ENCODE peak calls at places on chromosomes 1 and 21, in four cellular contexts. One of them, this sample, is unnamed.

GRCh38 chr21:42212261-42212660 is 6.7 kb upstream of the ABCG1 start:
- DNase-seq in OCI-LY7: no peak
- DNase-seq in ovary: no peak
- DNase-seq in colonic mucosa: no peak
- DNase-seq in this sample: no peak

GRCh38 chr1:8727809-8728213 is 89.6 kb downstream of the RERE start:
- DNase-seq in OCI-LY7: no peak
- DNase-seq in colonic mucosa: no peak
- DNase-seq in ovary: no peak
- DNase-seq in this sample: no peak

GRCh38 chr1:15915991-15916390 is 59.9 kb downstream of the ZBTB17 start:
- DNase-seq in OCI-LY7: no peak
- DNase-seq in ovary: no peak
- DNase-seq in colonic mucosa: no peak
- DNase-seq in this sample: no peak

GRCh38 chr1:221397606-221398005 is 344.3 kb downstream of the DUSP10 start:
- DNase-seq in colonic mucosa: no peak
- DNase-seq in ovary: no peak
- DNase-seq in OCI-LY7: no peak
- DNase-seq in this sample: no peak

GRCh38 chr1:168483531-168483930 is 60.3 kb downstream of the XCL2 start:
- DNase-seq in colonic mucosa: no peak
- DNase-seq in OCI-LY7: no peak
- DNase-seq in ovary: no peak
- DNase-seq in this sample: no peak

GRCh38 chr1:25543425-25544242 is at the start of gene LDLRAP1:
- DNase-seq in ovary: peak
- DNase-seq in OCI-LY7: peak
- DNase-seq in colonic mucosa: peak
- DNase-seq in this sample: peak

GRCh38 chr1:76868916-76869315 is 1.6 kb downstream of the ST6GALNAC5 start:
- DNase-seq in OCI-LY7: no peak
- DNase-seq in colonic mucosa: no peak
- DNase-seq in ovary: peak
- DNase-seq in this sample: peak

GRCh38 chr1:148362141-148362929 is 120.8 kb downstream of the PPIAL4G start:
- DNase-seq in OCI-LY7: no peak
- DNase-seq in ovary: no peak
- DNase-seq in colonic mucosa: peak
- DNase-seq in this sample: no peak

GRCh38 chr1:84582802-84583587 is 8.8 kb upstream of the CTBS start:
- DNase-seq in OCI-LY7: peak
- DNase-seq in colonic mucosa: no peak
- DNase-seq in ovary: no peak
- DNase-seq in this sample: no peak

GRCh38 chr1:25168193-25169071 is 63.9 kb downstream of the SYF2 start:
- DNase-seq in colonic mucosa: peak
- DNase-seq in ovary: no peak
- DNase-seq in OCI-LY7: no peak
- DNase-seq in this sample: no peak

GRCh38 chr21:37547615-37547975 is 181.0 kb downstream of the DYRK1A start:
- DNase-seq in OCI-LY7: no peak
- DNase-seq in colonic mucosa: no peak
- DNase-seq in ovary: no peak
- DNase-seq in this sample: no peak

GRCh38 chr1:31101147-31101502 is 35.6 kb upstream of the PUM1 start:
- DNase-seq in ovary: peak
- DNase-seq in colonic mucosa: peak
- DNase-seq in OCI-LY7: no peak
- DNase-seq in this sample: no peak

GRCh38 chr1:230301820-230302219 is 124.3 kb downstream of the PGBD5 start:
- DNase-seq in OCI-LY7: no peak
- DNase-seq in ovary: no peak
- DNase-seq in colonic mucosa: no peak
- DNase-seq in this sample: no peak

GRCh38 chr1:220123889-220124288 is 30.0 kb downstream of the IARS2 start:
- DNase-seq in OCI-LY7: peak
- DNase-seq in ovary: no peak
- DNase-seq in colonic mucosa: no peak
- DNase-seq in this sample: peak

GRCh38 chr21:26374817-26375216 is 198.3 kb downstream of the CYYR1 start:
- DNase-seq in OCI-LY7: no peak
- DNase-seq in ovary: no peak
- DNase-seq in colonic mucosa: no peak
- DNase-seq in this sample: no peak

GRCh38 chr1:48405400-48405799 is 66.6 kb downstream of the SPATA6 start:
- DNase-seq in colonic mucosa: no peak
- DNase-seq in OCI-LY7: no peak
- DNase-seq in ovary: no peak
- DNase-seq in this sample: no peak

GRCh38 chr1:7568053-7568452 is 203.0 kb upstream of the VAMP3 start:
- DNase-seq in colonic mucosa: no peak
- DNase-seq in OCI-LY7: no peak
- DNase-seq in ovary: no peak
- DNase-seq in this sample: no peak

GRCh38 chr1:33641099-33641830 is 168.8 kb downstream of the ZSCAN20 start:
- DNase-seq in OCI-LY7: peak
- DNase-seq in colonic mucosa: no peak
- DNase-seq in ovary: no peak
- DNase-seq in this sample: no peak
- TF ChIP-seq CTCF in OCI-LY7: peak
- TF ChIP-seq CTCF in colonic mucosa: peak
- TF ChIP-seq CTCF in ovary: no peak
- TF ChIP-seq CTCF in this sample: peak

GRCh38 chr1:203792491-203792890 is 2.9 kb upstream of the ZBED6 start:
- DNase-seq in OCI-LY7: no peak
- DNase-seq in colonic mucosa: no peak
- DNase-seq in ovary: no peak
- DNase-seq in this sample: no peak
- TF ChIP-seq CTCF in OCI-LY7: no peak
- TF ChIP-seq CTCF in colonic mucosa: no peak
- TF ChIP-seq CTCF in ovary: no peak
- TF ChIP-seq CTCF in this sample: no peak

DNA sequence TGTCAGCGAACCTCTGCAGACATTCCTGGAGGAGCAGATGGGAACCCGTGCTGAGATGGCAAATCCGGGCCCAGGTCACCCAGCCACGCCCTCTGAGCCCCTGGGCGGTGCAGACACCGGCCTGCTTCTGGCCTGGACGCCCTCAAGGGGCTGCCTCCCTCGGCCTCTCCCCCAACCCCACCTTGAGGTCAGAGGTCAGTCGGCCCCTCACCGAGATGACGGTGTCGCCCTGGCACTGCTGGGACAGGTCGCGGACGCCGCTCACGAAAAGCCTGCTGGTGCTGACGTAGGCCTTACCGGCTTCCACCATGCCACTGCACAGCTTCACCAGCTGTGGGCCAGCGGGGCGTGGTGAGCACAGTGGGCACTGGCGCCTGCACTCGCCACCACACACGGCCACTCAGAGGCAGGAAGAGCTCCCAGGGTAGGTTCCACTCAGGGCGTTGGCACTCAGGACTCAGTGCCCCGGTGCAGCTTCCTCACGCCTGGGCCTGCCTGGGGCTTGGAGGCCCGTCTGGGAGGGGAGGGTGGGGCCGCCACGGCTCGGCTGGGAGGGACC is 4.7 kb downstream of the ACAP3 start:
- DNase-seq in OCI-LY7: no peak
- DNase-seq in ovary: peak
- DNase-seq in colonic mucosa: no peak
- DNase-seq in this sample: no peak
- TF ChIP-seq CTCF in OCI-LY7: no peak
- TF ChIP-seq CTCF in ovary: no peak
- TF ChIP-seq CTCF in colonic mucosa: no peak
- TF ChIP-seq CTCF in this sample: no peak

GRCh38 chr1:47002211-47002610 is 21.3 kb upstream of the CYP4X1 start:
- DNase-seq in colonic mucosa: no peak
- DNase-seq in ovary: no peak
- DNase-seq in OCI-LY7: peak
- DNase-seq in this sample: no peak
- TF ChIP-seq CTCF in colonic mucosa: no peak
- TF ChIP-seq CTCF in ovary: no peak
- TF ChIP-seq CTCF in OCI-LY7: peak
- TF ChIP-seq CTCF in this sample: peak

GRCh38 chr1:202005958-202006357 is 4.4 kb upstream of the ELF3 start:
- DNase-seq in ovary: no peak
- DNase-seq in OCI-LY7: no peak
- DNase-seq in colonic mucosa: no peak
- DNase-seq in this sample: no peak
- TF ChIP-seq CTCF in ovary: peak
- TF ChIP-seq CTCF in OCI-LY7: peak
- TF ChIP-seq CTCF in colonic mucosa: no peak
- TF ChIP-seq CTCF in this sample: peak

This sample was measured in neural crest cell.